ENCODE peak calls at places on chromosomes 16 and 17, in five cellular contexts. One of them, this sample, is unnamed.

GRCh38 chr17:30095507-30096244 is 20.9 kb upstream of the NSRP1 start:
- DNase-seq in heart right ventricle: no peak
- DNase-seq in adrenal gland: no peak
- DNase-seq in upper lobe of right lung: no peak
- DNase-seq in transverse colon: no peak
- DNase-seq in this sample: no peak

GRCh38 chr17:46719889-46720288 is 98.6 kb downstream of the WNT3 start:
- DNase-seq in heart right ventricle: no peak
- DNase-seq in adrenal gland: no peak
- DNase-seq in upper lobe of right lung: no peak
- DNase-seq in transverse colon: no peak
- DNase-seq in this sample: no peak

GRCh38 chr17:80363518-80364090 is 51.4 kb upstream of the ENDOV start:
- DNase-seq in heart right ventricle: no peak
- DNase-seq in adrenal gland: no peak
- DNase-seq in upper lobe of right lung: no peak
- DNase-seq in transverse colon: no peak
- DNase-seq in this sample: no peak

GRCh38 chr17:38326996-38327792 is 16.6 kb downstream of the GPR179 start:
- DNase-seq in heart right ventricle: no peak
- DNase-seq in adrenal gland: peak
- DNase-seq in upper lobe of right lung: no peak
- DNase-seq in transverse colon: no peak
- DNase-seq in this sample: peak

GRCh38 chr17:80795737-80796136 is 195.9 kb upstream of the CHMP6 start:
- DNase-seq in heart right ventricle: peak
- DNase-seq in adrenal gland: peak
- DNase-seq in upper lobe of right lung: no peak
- DNase-seq in transverse colon: no peak
- DNase-seq in this sample: peak

GRCh38 chr16:70695351-70696070 is 9.7 kb upstream of the MTSS2 start:
- DNase-seq in heart right ventricle: peak
- DNase-seq in adrenal gland: peak
- DNase-seq in upper lobe of right lung: peak
- DNase-seq in transverse colon: peak
- DNase-seq in this sample: no peak

GRCh38 chr17:19482571-19482970 is 51.1 kb upstream of the SLC47A1 start:
- DNase-seq in heart right ventricle: no peak
- DNase-seq in adrenal gland: no peak
- DNase-seq in upper lobe of right lung: no peak
- DNase-seq in transverse colon: no peak
- DNase-seq in this sample: no peak

GRCh38 chr16:2147981-2148671 is at the start of gene RAB26:
- DNase-seq in heart right ventricle: peak
- DNase-seq in adrenal gland: peak
- DNase-seq in upper lobe of right lung: peak
- DNase-seq in transverse colon: peak
- DNase-seq in this sample: no peak

GRCh38 chr16:64094992-64095579 is 1026.8 kb downstream of the CDH11 start:
- DNase-seq in heart right ventricle: no peak
- DNase-seq in adrenal gland: no peak
- DNase-seq in upper lobe of right lung: no peak
- DNase-seq in transverse colon: no peak
- DNase-seq in this sample: no peak

GRCh38 chr17:62827722-62828498 is 19.8 kb upstream of the MARCHF10 start:
- DNase-seq in heart right ventricle: no peak
- DNase-seq in adrenal gland: no peak
- DNase-seq in upper lobe of right lung: no peak
- DNase-seq in transverse colon: no peak
- DNase-seq in this sample: no peak

GRCh38 chr16:9904526-9904925 is 277.7 kb downstream of the GRIN2A start:
- DNase-seq in heart right ventricle: no peak
- DNase-seq in adrenal gland: no peak
- DNase-seq in upper lobe of right lung: no peak
- DNase-seq in transverse colon: no peak
- DNase-seq in this sample: no peak

GRCh38 chr16:75105306-75106061 is 11.1 kb downstream of the LDHD start:
- DNase-seq in heart right ventricle: peak
- DNase-seq in adrenal gland: no peak
- DNase-seq in upper lobe of right lung: peak
- DNase-seq in transverse colon: peak
- DNase-seq in this sample: no peak

GRCh38 chr17:1967092-1967662 is 58.0 kb downstream of the RTN4RL1 start:
- DNase-seq in heart right ventricle: no peak
- DNase-seq in adrenal gland: no peak
- DNase-seq in upper lobe of right lung: no peak
- DNase-seq in transverse colon: no peak
- DNase-seq in this sample: no peak

GRCh38 chr17:30091771-30092170 is 24.8 kb upstream of the NSRP1 start:
- DNase-seq in heart right ventricle: no peak
- DNase-seq in adrenal gland: no peak
- DNase-seq in upper lobe of right lung: no peak
- DNase-seq in transverse colon: no peak
- DNase-seq in this sample: no peak

GRCh38 chr16:80054656-80055055 is 454.1 kb upstream of the MAF start:
- DNase-seq in heart right ventricle: no peak
- DNase-seq in adrenal gland: no peak
- DNase-seq in upper lobe of right lung: no peak
- DNase-seq in transverse colon: no peak
- DNase-seq in this sample: no peak

GRCh38 chr17:19728114-19728495 is 11.7 kb upstream of the SLC47A2 start:
- DNase-seq in heart right ventricle: peak
- DNase-seq in adrenal gland: peak
- DNase-seq in upper lobe of right lung: peak
- DNase-seq in transverse colon: peak
- DNase-seq in this sample: peak

GRCh38 chr16:24149102-24149501 is 107.0 kb upstream of the CACNG3 start:
- DNase-seq in heart right ventricle: no peak
- DNase-seq in adrenal gland: no peak
- DNase-seq in upper lobe of right lung: no peak
- DNase-seq in transverse colon: no peak
- DNase-seq in this sample: no peak

GRCh38 chr16:12318661-12319463 is 342.3 kb downstream of the SNX29 start:
- DNase-seq in heart right ventricle: no peak
- DNase-seq in adrenal gland: no peak
- DNase-seq in upper lobe of right lung: no peak
- DNase-seq in transverse colon: no peak
- DNase-seq in this sample: no peak

GRCh38 chr17:70517808-70518207 is 348.5 kb downstream of the KCNJ2 start:
- DNase-seq in heart right ventricle: no peak
- DNase-seq in adrenal gland: no peak
- DNase-seq in upper lobe of right lung: no peak
- DNase-seq in transverse colon: no peak
- DNase-seq in this sample: no peak

GRCh38 chr17:43834106-43834505 is 1.2 kb upstream of the MPP3 start:
- DNase-seq in heart right ventricle: no peak
- DNase-seq in adrenal gland: no peak
- DNase-seq in upper lobe of right lung: no peak
- DNase-seq in transverse colon: no peak
- DNase-seq in this sample: no peak

GRCh38 chr16:720507-720989 is 398 bp upstream of the ANTKMT start:
- DNase-seq in heart right ventricle: no peak
- DNase-seq in adrenal gland: no peak
- DNase-seq in upper lobe of right lung: no peak
- DNase-seq in transverse colon: peak
- DNase-seq in this sample: no peak

GRCh38 chr17:41775394-41776226 is 10.9 kb downstream of the JUP start:
- DNase-seq in heart right ventricle: peak
- DNase-seq in adrenal gland: peak
- DNase-seq in upper lobe of right lung: no peak
- DNase-seq in transverse colon: peak
- DNase-seq in this sample: no peak

GRCh38 chr16:58019866-58020538 is 5.6 kb upstream of the MMP15 start:
- DNase-seq in heart right ventricle: no peak
- DNase-seq in adrenal gland: no peak
- DNase-seq in upper lobe of right lung: peak
- DNase-seq in transverse colon: no peak
- DNase-seq in this sample: no peak

GRCh38 chr16:23196577-23196976 is 14.0 kb downstream of the SCNN1G start:
- DNase-seq in heart right ventricle: no peak
- DNase-seq in adrenal gland: no peak
- DNase-seq in upper lobe of right lung: no peak
- DNase-seq in transverse colon: no peak
- DNase-seq in this sample: no peak

GRCh38 chr17:40443196-40443987 is at the start of gene IGFBP4:
- DNase-seq in heart right ventricle: peak
- DNase-seq in adrenal gland: peak
- DNase-seq in upper lobe of right lung: peak
- DNase-seq in transverse colon: peak
- DNase-seq in this sample: no peak
- TF ChIP-seq CTCF in heart right ventricle: peak
- TF ChIP-seq CTCF in adrenal gland: no peak
- TF ChIP-seq CTCF in upper lobe of right lung: peak
- TF ChIP-seq CTCF in transverse colon: peak
- TF ChIP-seq CTCF in this sample: peak

DNA sequence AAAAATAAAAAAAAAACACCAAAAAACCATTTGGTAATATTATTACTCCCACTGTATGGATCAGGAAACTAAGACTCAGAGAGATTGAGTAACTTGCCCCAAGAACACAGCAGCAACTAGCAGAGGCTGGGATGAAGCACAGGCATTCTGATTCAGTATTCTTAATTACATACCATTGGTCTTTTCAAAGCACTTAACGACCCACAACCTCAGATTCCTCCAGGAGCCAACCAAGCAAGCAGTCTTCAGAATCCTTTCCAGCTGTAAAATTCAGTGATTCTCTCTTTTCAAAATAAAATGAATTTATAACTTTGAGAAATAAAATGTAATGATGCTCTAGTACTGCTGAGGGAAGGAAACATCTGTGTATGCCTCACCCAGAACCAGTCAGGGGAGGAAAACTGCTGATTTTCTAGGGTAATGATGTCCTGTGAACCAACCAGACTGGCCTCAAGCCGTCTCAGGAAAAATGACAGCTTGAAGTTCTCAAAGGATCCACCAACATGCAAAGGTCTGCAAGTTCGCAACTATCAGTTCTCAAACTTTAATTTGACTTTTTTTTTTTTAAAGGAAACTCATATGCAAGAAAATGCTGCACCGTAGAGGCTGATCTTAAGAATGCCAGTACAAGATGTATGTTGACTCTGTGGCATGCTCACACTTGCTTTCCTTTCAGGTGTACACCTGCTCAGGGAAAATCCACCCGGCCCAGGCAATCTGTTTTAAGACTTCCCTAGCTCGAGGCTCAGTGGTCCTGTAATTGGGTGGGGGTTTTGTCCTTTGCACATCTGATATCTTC is 9.0 kb downstream of the CUEDC1 start:
- DNase-seq in heart right ventricle: no peak
- DNase-seq in adrenal gland: no peak
- DNase-seq in upper lobe of right lung: no peak
- DNase-seq in transverse colon: no peak
- DNase-seq in this sample: no peak
- H3K27ac ChIP-seq in heart right ventricle: peak
- H3K27ac ChIP-seq in adrenal gland: peak
- H3K27ac ChIP-seq in upper lobe of right lung: peak
- H3K27ac ChIP-seq in transverse colon: peak
- H3K27ac ChIP-seq in this sample: peak

DNA sequence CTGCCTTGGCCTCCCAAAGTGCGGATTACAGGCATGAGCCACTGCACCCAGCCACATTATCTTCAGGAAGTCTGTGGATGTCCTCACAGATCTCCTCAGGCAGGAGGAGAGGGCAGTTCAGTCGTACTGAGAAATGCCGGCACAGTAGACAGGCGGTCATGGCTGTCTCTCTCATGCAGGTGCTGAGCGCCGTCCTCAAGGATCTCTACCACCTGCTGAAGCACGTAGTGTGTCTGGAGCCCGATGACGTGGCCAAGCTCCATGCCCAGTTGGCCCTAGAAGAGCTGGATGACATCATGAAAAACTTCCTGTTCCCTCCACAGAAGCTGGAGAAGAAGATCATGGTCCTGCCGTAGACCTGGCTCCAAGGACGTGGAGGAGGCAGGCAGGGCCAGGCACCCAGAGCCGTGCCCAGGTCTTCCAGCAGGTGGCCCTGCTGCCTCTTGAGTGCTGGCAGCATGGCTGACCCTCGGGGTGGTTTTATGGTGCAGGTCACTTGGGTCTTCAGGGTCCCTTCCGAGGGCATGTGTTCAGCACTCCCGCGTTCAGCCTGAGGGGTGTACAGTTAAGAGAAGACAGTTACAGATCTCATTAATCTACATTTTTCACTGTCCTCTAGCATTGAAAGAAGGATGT is 22.0 kb upstream of the HAS3 start:
- DNase-seq in heart right ventricle: no peak
- DNase-seq in adrenal gland: no peak
- DNase-seq in upper lobe of right lung: peak
- DNase-seq in transverse colon: no peak
- DNase-seq in this sample: no peak
- TF ChIP-seq CTCF in heart right ventricle: peak
- TF ChIP-seq CTCF in adrenal gland: no peak
- TF ChIP-seq CTCF in upper lobe of right lung: peak
- TF ChIP-seq CTCF in transverse colon: no peak
- TF ChIP-seq CTCF in this sample: no peak

GRCh38 chr17:75848523-75849303 is 4.5 kb upstream of the UNC13D start:
- DNase-seq in heart right ventricle: peak
- DNase-seq in adrenal gland: peak
- DNase-seq in upper lobe of right lung: peak
- DNase-seq in transverse colon: peak
- DNase-seq in this sample: no peak

GRCh38 chr17:75849304-75849695 is 5.1 kb upstream of the UNC13D start:
- DNase-seq in heart right ventricle: no peak
- DNase-seq in adrenal gland: no peak
- DNase-seq in upper lobe of right lung: no peak
- DNase-seq in transverse colon: no peak
- DNase-seq in this sample: no peak

GRCh38 chr17:75847595-75848522 is 3.7 kb upstream of the UNC13D start:
- DNase-seq in heart right ventricle: no peak
- DNase-seq in adrenal gland: no peak
- DNase-seq in upper lobe of right lung: no peak
- DNase-seq in transverse colon: no peak
- DNase-seq in this sample: no peak

GRCh38 chr17:75850928-75851692 is 4.0 kb downstream of the WBP2 start:
- DNase-seq in heart right ventricle: no peak
- DNase-seq in adrenal gland: peak
- DNase-seq in upper lobe of right lung: no peak
- DNase-seq in transverse colon: no peak
- DNase-seq in this sample: no peak

GRCh38 chr17:75849724-75850123 is 5.4 kb downstream of the WBP2 start:
- DNase-seq in heart right ventricle: no peak
- DNase-seq in adrenal gland: peak
- DNase-seq in upper lobe of right lung: no peak
- DNase-seq in transverse colon: no peak
- DNase-seq in this sample: no peak
- H3K27ac ChIP-seq in heart right ventricle: peak
- H3K27ac ChIP-seq in adrenal gland: peak
- H3K27ac ChIP-seq in upper lobe of right lung: no peak
- H3K27ac ChIP-seq in transverse colon: peak
- H3K27ac ChIP-seq in this sample: peak

DNA sequence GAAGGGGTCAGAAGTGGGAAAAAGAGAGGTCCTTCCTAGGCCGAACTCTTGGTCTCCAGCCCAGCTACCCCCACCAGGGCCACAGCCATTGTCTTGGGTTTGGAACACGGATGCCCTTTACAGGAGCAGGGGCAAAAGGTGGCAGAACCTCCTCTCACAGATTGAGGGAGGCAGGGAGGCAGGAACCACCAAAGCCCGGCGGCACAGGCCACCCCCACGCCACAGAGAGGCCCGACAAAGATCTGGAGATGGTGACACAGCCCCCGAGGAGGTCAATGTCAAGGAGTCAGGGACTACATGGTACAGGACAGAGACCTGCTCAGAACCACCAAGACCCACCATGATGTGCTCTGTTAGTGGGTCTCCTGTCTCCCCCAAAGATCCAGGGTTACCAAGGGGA is 44.4 kb upstream of the DLX4 start:
- DNase-seq in heart right ventricle: no peak
- DNase-seq in adrenal gland: no peak
- DNase-seq in upper lobe of right lung: no peak
- DNase-seq in transverse colon: no peak
- DNase-seq in this sample: no peak
- TF ChIP-seq CTCF in heart right ventricle: no peak
- TF ChIP-seq CTCF in adrenal gland: no peak
- TF ChIP-seq CTCF in upper lobe of right lung: no peak
- TF ChIP-seq CTCF in transverse colon: no peak
- TF ChIP-seq CTCF in this sample: no peak

This sample was measured in coronary artery.